ENCODE peak calls at places on chromosomes 1 and 21, in seven cellular contexts. M is uterus; W is A172; C is NCI-H1694 treated with DMSO at 0.1 percent for 48 hours; I is stimulated activated CD8-positive, alpha-beta memory T cell treated with anti-CD3 and anti-CD28 coated beads, Interleukin-15, amount 100 ng/mL, for 4 hours; P is left lobe of liver; Z is memory B cell. Y is an unnamed sample.

GRCh38 chr1:25795227-25795626 is 4.8 kb upstream of the SELENON start:
- DNase-seq in W (no peak), P (no peak), Z (no peak), C (no peak), I (no peak), M (no peak), Y (no peak)

GRCh38 chr1:17909634-17910033 is 154.5 kb downstream of the ACTL8 start:
- DNase-seq in P (no peak), M (no peak), I (no peak), W (no peak), C (no peak), Z (no peak), Y (no peak)

GRCh38 chr1:92980732-92981647 is 19.7 kb upstream of the DIPK1A start:
- DNase-seq in Z (no peak), C (no peak), I (no peak), P (no peak), W (no peak), M (no peak), Y (no peak)

GRCh38 chr1:121417289-121417955 is 232.6 kb downstream of the SRGAP2C start:
- DNase-seq in Z (no peak), P (no peak), I (no peak), C (no peak), W (no peak), M (no peak), Y (no peak)

GRCh38 chr1:82837261-82837660 is 1036.5 kb downstream of the ADGRL2 start:
- DNase-seq in Z (no peak), C (no peak), W (no peak), M (no peak), I (no peak), P (no peak), Y (no peak)

GRCh38 chr1:163267962-163268361 is 53.8 kb upstream of the NUF2 start:
- DNase-seq in Z (no peak), W (no peak), I (no peak), M (no peak), C (no peak), P (no peak), Y (no peak)

GRCh38 chr1:16677552-16678423 is 11.0 kb upstream of the RNU1-3 start:
- DNase-seq in C (peak), I (peak), Z (no peak), P (no peak), W (peak), M (peak), Y (no peak)

GRCh38 chr1:156114101-156114918 is at the start of gene LMNA:
- DNase-seq in C (peak), I (peak), P (peak), W (peak), M (peak), Z (peak), Y (peak)

GRCh38 chr1:109347511-109347910 is 40.7 kb upstream of the MYBPHL start:
- DNase-seq in I (no peak), M (no peak), Z (no peak), P (no peak), W (no peak), C (no peak), Y (no peak)

GRCh38 chr1:51567653-51568052 is 48.6 kb upstream of the EPS15 start:
- DNase-seq in M (no peak), C (no peak), W (peak), I (no peak), P (no peak), Z (no peak), Y (no peak)

GRCh38 chr1:212368073-212368484 is 46.6 kb downstream of the PACC1 start:
- DNase-seq in P (no peak), Z (peak), M (peak), W (peak), I (peak), C (no peak), Y (no peak)

GRCh38 chr1:38527373-38527966 is 332.1 kb downstream of the RRAGC start:
- DNase-seq in Z (peak), C (no peak), I (peak), W (peak), M (no peak), P (no peak), Y (no peak)

GRCh38 chr1:35600593-35600992 is 27.5 kb downstream of the TFAP2E start:
- DNase-seq in Z (no peak), P (no peak), C (no peak), W (no peak), M (no peak), I (no peak), Y (no peak)

GRCh38 chr21:29718081-29718815 is 221.5 kb downstream of the GRIK1 start:
- DNase-seq in M (no peak), W (no peak), C (no peak), I (no peak), Z (no peak), P (no peak), Y (no peak)

GRCh38 chr1:11071463-11072215 is 11.8 kb upstream of the SRM start:
- DNase-seq in P (no peak), C (peak), I (no peak), M (no peak), Z (no peak), W (no peak), Y (no peak)

GRCh38 chr1:192445849-192446489 is 129.2 kb downstream of the RGS21 start:
- DNase-seq in Z (peak), W (peak), C (peak), M (peak), P (no peak), I (peak), Y (no peak)

GRCh38 chr1:6417961-6418667 is 1.6 kb downstream of the HES2 start:
- DNase-seq in W (no peak), Z (no peak), I (no peak), C (no peak), P (peak), M (no peak), Y (no peak)

GRCh38 chr1:6743189-6744101 is 41.8 kb upstream of the CAMTA1 start:
- DNase-seq in P (no peak), C (no peak), I (no peak), W (peak), Z (no peak), M (peak), Y (peak)

GRCh38 chr1:207937204-207937603 is 26.3 kb upstream of the CD34 start:
- DNase-seq in C (no peak), I (no peak), M (no peak), Z (no peak), W (no peak), P (no peak), Y (no peak)

GRCh38 chr1:247293047-247293446 is 37.2 kb downstream of the VN1R5 start:
- DNase-seq in C (no peak), M (no peak), I (no peak), Z (no peak), W (no peak), P (no peak), Y (no peak)

GRCh38 chr1:245261786-245262185 is 107.0 kb downstream of the KIF26B start:
- DNase-seq in Z (no peak), P (no peak), M (no peak), W (no peak), C (no peak), I (no peak), Y (no peak)

GRCh38 chr21:43929217-43929971 is 64.4 kb downstream of the AGPAT3 start:
- DNase-seq in M (no peak), Z (no peak), P (peak), W (no peak), C (no peak), I (no peak), Y (no peak)

GRCh38 chr1:27149084-27149483 is 5.8 kb downstream of the SLC9A1 start:
- DNase-seq in C (peak), Z (no peak), M (no peak), P (no peak), W (no peak), I (no peak), Y (no peak)

GRCh38 chr1:75908717-75909152 is 23.5 kb downstream of the ASB17 start:
- DNase-seq in C (peak), P (no peak), M (no peak), W (peak), Z (no peak), I (no peak), Y (no peak)

GRCh38 chr1:3998086-3998485 is 98.0 kb upstream of the C1orf174 start:
- DNase-seq in W (no peak), M (no peak), P (no peak), Z (no peak), I (no peak), C (no peak), Y (no peak)

GRCh38 chr21:36429672-36430546 is 44.7 kb downstream of the CHAF1B start:
- DNase-seq in P (peak), C (no peak), W (peak), I (peak), M (peak), Z (peak), Y (peak)

GRCh38 chr1:215475719-215476525 is 91.2 kb upstream of the KCTD3 start:
- DNase-seq in W (peak), Z (no peak), M (no peak), I (no peak), C (no peak), P (no peak), Y (no peak)

GRCh38 chr21:43375006-43375826 is 51.7 kb downstream of the SIK1 start:
- DNase-seq in W (no peak), Z (no peak), P (no peak), I (no peak), M (no peak), C (no peak), Y (no peak)

GRCh38 chr1:54376085-54377039 is 29.8 kb downstream of the SSBP3 start:
- DNase-seq in W (no peak), M (no peak), C (no peak), P (no peak), I (no peak), Z (no peak), Y (no peak)

GRCh38 chr1:50929376-50929958 is 30.6 kb downstream of the FAF1 start:
- DNase-seq in I (no peak), P (no peak), M (no peak), W (peak), C (peak), Z (no peak), Y (no peak)

GRCh38 chr21:38455403-38455802 is 42.9 kb downstream of the ERG start:
- DNase-seq in Z (no peak), P (no peak), W (peak), C (no peak), M (no peak), I (no peak), Y (no peak)

GRCh38 chr1:201636581-201636980 is 97.7 kb downstream of the NAV1 start:
- DNase-seq in I (no peak), W (no peak), M (no peak), Z (no peak), C (no peak), P (no peak), Y (no peak)

GRCh38 chr1:227947678-227948492 is at the start of gene WNT9A:
- DNase-seq in I (no peak), C (peak), Z (no peak), P (peak), M (peak), W (peak), Y (no peak)